ENCODE peak calls at places on chromosomes 12 and 14, in nine cellular contexts. I is uterus, X is Kasumi-1, O is head of caudate nucleus, J is hippocampal formation, L is fibroblast of mammary gland, Q is NCI-H1105 treated with DMSO at 0.1 percent for 48 hours, N is ovary, E is pons. B is an unnamed sample.
A peak's percentile ranks its signal among the peaks of the same experiment; 100 is the strongest.

GRCh38 chr14:91186515-91187066 is 57.9 kb downstream of the GPR68 start:
- DNase-seq in I (no peak), X (no peak), O (no peak), J (no peak), L (peak; percentile 47), Q (no peak), N (no peak), E (no peak), B (no peak)

GRCh38 chr14:101076451-101077220 is 173.1 kb upstream of the RTL1 start:
- DNase-seq in I (peak; percentile 13), X (no peak), O (no peak), J (no peak), L (no peak), Q (no peak), N (peak; percentile 34), E (no peak), B (no peak)

GRCh38 chr12:28622416-28622815 is 432.2 kb downstream of the CCDC91 start:
- DNase-seq in I (no peak), X (no peak), O (no peak), J (no peak), L (peak; percentile 75), Q (no peak), N (no peak), E (no peak), B (no peak)

GRCh38 chr14:84825481-84825880 is 704.5 kb upstream of the FLRT2 start:
- DNase-seq in I (no peak), X (no peak), O (no peak), J (no peak), L (peak; percentile 57), Q (no peak), N (no peak), E (no peak), B (no peak)

GRCh38 chr14:93462479-93462878 is 31.7 kb downstream of the UNC79 start:
- DNase-seq in I (no peak), X (no peak), O (no peak), J (no peak), L (no peak), Q (no peak), N (no peak), E (no peak), B (no peak)

GRCh38 chr12:132582058-132582420 is 28.3 kb downstream of the LRCOL1 start:
- DNase-seq in I (peak; percentile 52), X (no peak), O (no peak), J (no peak), L (no peak), Q (no peak), N (no peak), E (no peak), B (no peak)

GRCh38 chr14:64604001-64604400 is 54.2 kb downstream of the PPP1R36 start:
- DNase-seq in I (no peak), X (no peak), O (no peak), J (no peak), L (no peak), Q (no peak), N (no peak), E (no peak), B (no peak)

GRCh38 chr12:124556896-124557501 is 10.4 kb downstream of the NCOR2 start:
- DNase-seq in I (peak; percentile 29), X (no peak), O (peak; percentile 45), J (peak; percentile 25), L (no peak), Q (no peak), N (peak; percentile 59), E (peak; percentile 76), B (no peak)

GRCh38 chr12:47561746-47562145 is 144.1 kb downstream of the RPAP3 start:
- DNase-seq in I (no peak), X (no peak), O (no peak), J (no peak), L (peak; percentile 13), Q (no peak), N (no peak), E (no peak), B (no peak)

GRCh38 chr14:75015496-75015895 is 12.8 kb downstream of the EIF2B2 start:
- DNase-seq in I (no peak), X (no peak), O (no peak), J (no peak), L (no peak), Q (no peak), N (no peak), E (no peak), B (no peak)

GRCh38 chr12:113246478-113247122 is 25.3 kb downstream of the TPCN1 start:
- DNase-seq in I (no peak), X (no peak), O (no peak), J (no peak), L (no peak), Q (no peak), N (peak; percentile 66), E (no peak), B (no peak)

GRCh38 chr12:125491585-125491984 is 426.4 kb downstream of the AACS start:
- DNase-seq in I (no peak), X (no peak), O (no peak), J (no peak), L (no peak), Q (no peak), N (no peak), E (no peak), B (no peak)

GRCh38 chr14:33642080-33642479 is 308.8 kb downstream of the EGLN3 start:
- DNase-seq in I (no peak), X (no peak), O (no peak), J (no peak), L (no peak), Q (no peak), N (no peak), E (no peak), B (no peak)

GRCh38 chr12:64585085-64585484 is 25.2 kb upstream of the RASSF3 start:
- DNase-seq in I (no peak), X (no peak), O (no peak), J (no peak), L (no peak), Q (no peak), N (no peak), E (no peak), B (no peak)

GRCh38 chr12:75981773-75982564 is 49.6 kb downstream of the PHLDA1 start:
- DNase-seq in I (no peak), X (no peak), O (no peak), J (no peak), L (peak; percentile 74), Q (no peak), N (no peak), E (no peak), B (no peak)

GRCh38 chr14:85380891-85381290 is 149.1 kb upstream of the FLRT2 start:
- DNase-seq in I (no peak), X (no peak), O (no peak), J (no peak), L (peak; percentile 4), Q (no peak), N (no peak), E (no peak), B (no peak)

GRCh38 chr12:54036620-54037359 is 3.9 kb downstream of the HOXC5 start:
- DNase-seq in I (no peak), X (no peak), O (no peak), J (no peak), L (peak; percentile 76), Q (peak; percentile 65), N (no peak), E (no peak), B (no peak)

GRCh38 chr12:96263449-96263902 is 69.3 kb downstream of the ELK3 start:
- DNase-seq in I (no peak), X (no peak), O (peak; percentile 61), J (no peak), L (no peak), Q (peak; percentile 72), N (no peak), E (no peak), B (no peak)

GRCh38 chr12:5335059-5335458 is 96.8 kb upstream of the NTF3 start:
- DNase-seq in I (no peak), X (no peak), O (no peak), J (no peak), L (no peak), Q (no peak), N (no peak), E (no peak), B (no peak)

GRCh38 chr14:99266181-99267178 is 5.5 kb downstream of the BCL11B start:
- DNase-seq in I (peak; percentile 74), X (peak; percentile 70), O (peak; percentile 92), J (peak; percentile 76), L (peak; percentile 59), Q (peak; percentile 79), N (peak; percentile 82), E (peak; percentile 61), B (peak; percentile 46)

GRCh38 chr12:27843714-27844245 is 63.7 kb upstream of the MANSC4 start:
- DNase-seq in I (no peak), X (no peak), O (no peak), J (no peak), L (peak; percentile 61), Q (no peak), N (no peak), E (no peak), B (no peak)

B was measured in AML-193.